ENCODE peak calls at places on chromosomes 3 and 15, in eight cellular contexts. C, Z, J, H, U, X, A and Q are unnamed samples.

GRCh38 chr3:55147856-55148720 is 220.2 kb upstream of the LRTM1 start:
- DNase-seq in C (no peak), Z (no peak), J (no peak), H (no peak), U (no peak), X (no peak), A (no peak), Q (no peak)

GRCh38 chr3:76308541-76308940 is 523.2 kb upstream of the ZNF717 start:
- DNase-seq in C (no peak), Z (no peak), J (peak), H (no peak), U (no peak), X (no peak), A (no peak), Q (no peak)

GRCh38 chr3:107983247-107983646 is 107.6 kb downstream of the CD47 start:
- DNase-seq in C (no peak), Z (no peak), J (no peak), H (no peak), U (no peak), X (no peak), A (no peak), Q (no peak)

GRCh38 chr3:67093315-67093714 is 95.2 kb downstream of the KBTBD8 start:
- DNase-seq in C (no peak), Z (no peak), J (peak), H (no peak), U (no peak), X (no peak), A (no peak), Q (no peak)

GRCh38 chr3:188306435-188306980 is 152.6 kb downstream of the LPP start:
- DNase-seq in C (no peak), Z (no peak), J (peak), H (no peak), U (no peak), X (no peak), A (no peak), Q (no peak)

GRCh38 chr15:57235865-57236264 is 140.4 kb upstream of the CGNL1 start:
- DNase-seq in C (no peak), Z (peak), J (peak), H (no peak), U (peak), X (no peak), A (no peak), Q (peak)

GRCh38 chr3:43895573-43895972 is 204.8 kb downstream of the ABHD5 start:
- DNase-seq in C (no peak), Z (no peak), J (no peak), H (no peak), U (no peak), X (no peak), A (no peak), Q (no peak)

GRCh38 chr15:45143946-45144345 is 14.2 kb downstream of the DUOX1 start:
- DNase-seq in C (no peak), Z (no peak), J (no peak), H (no peak), U (no peak), X (no peak), A (no peak), Q (no peak)

GRCh38 chr15:37101634-37102314 is 1.4 kb upstream of the MEIS2 start:
- DNase-seq in C (peak), Z (peak), J (peak), H (peak), U (peak), X (no peak), A (peak), Q (no peak)

GRCh38 chr3:116950302-116951055 is 240.9 kb downstream of the TUSC7 start:
- DNase-seq in C (no peak), Z (no peak), J (no peak), H (no peak), U (no peak), X (no peak), A (no peak), Q (no peak)

GRCh38 chr3:123568034-123568433 is 16.8 kb downstream of the HACD2 start:
- DNase-seq in C (no peak), Z (no peak), J (no peak), H (no peak), U (no peak), X (no peak), A (no peak), Q (no peak)

GRCh38 chr3:197858598-197858997 is 67.5 kb downstream of the LRCH3 start:
- DNase-seq in C (no peak), Z (no peak), J (no peak), H (no peak), U (no peak), X (no peak), A (peak), Q (no peak)